ENCODE peak calls at places on chromosomes 5 and 9, in six cellular contexts. Q is ascending aorta; S is frontal cortex; F is DMS 273 treated with DMSO at 0.1 percent for 48 hours; T is stimulated activated naive CD8-positive, alpha-beta T cell treated with anti-CD3 and anti-CD28 coated beads, Interleukin-15, Interleukin-2, amounts not matched to agents 100 U/mL and 50 U/mL, for 24 hours; I is T follicular helper cell. A is an unnamed sample.

GRCh38 chr5:143401253-143401845 is 2.1 kb downstream of the NR3C1 start:
- DNase-seq in Q (no peak), S (no peak), F (no peak), T (no peak), I (no peak), A (no peak)

GRCh38 chr5:176620333-176620981 is 9.9 kb downstream of the SNCB start:
- DNase-seq in Q (no peak), S (no peak), F (no peak), T (no peak), I (no peak), A (no peak)

GRCh38 chr9:76595645-76596044 is 136.7 kb downstream of the GCNT1 start:
- DNase-seq in Q (no peak), S (no peak), F (no peak), T (no peak), I (no peak), A (no peak)

GRCh38 chr9:137984005-137984404 is 106.4 kb downstream of the CACNA1B start:
- DNase-seq in Q (peak), S (no peak), F (no peak), T (no peak), I (no peak), A (no peak)

GRCh38 chr5:134079748-134080581 is 34.5 kb upstream of the TCF7 start:
- DNase-seq in Q (no peak), S (no peak), F (no peak), T (peak), I (peak), A (no peak)

GRCh38 chr5:176559683-176560082 is 10.5 kb downstream of the CDHR2 start:
- DNase-seq in Q (no peak), S (no peak), F (no peak), T (no peak), I (no peak), A (no peak)

GRCh38 chr5:112772095-112772494 is 34.4 kb downstream of the APC start:
- DNase-seq in Q (no peak), S (no peak), F (no peak), T (no peak), I (no peak), A (no peak)

GRCh38 chr9:93186151-93186715 is 2.3 kb downstream of the WNK2 start:
- DNase-seq in Q (no peak), S (no peak), F (no peak), T (no peak), I (no peak), A (no peak)

GRCh38 chr9:137026828-137027227 is 1.2 kb downstream of the ABCA2 start:
- DNase-seq in Q (no peak), S (no peak), F (no peak), T (no peak), I (no peak), A (no peak)

GRCh38 chr5:126354012-126354856 is 69.0 kb upstream of the GRAMD2B start:
- DNase-seq in Q (no peak), S (peak), F (no peak), T (no peak), I (no peak), A (no peak)

GRCh38 chr5:125377151-125377550 is 630.7 kb upstream of the ZNF608 start:
- DNase-seq in Q (no peak), S (no peak), F (no peak), T (no peak), I (no peak), A (no peak)

GRCh38 chr9:130193531-130194405 is 21.6 kb downstream of the NCS1 start:
- DNase-seq in Q (no peak), S (no peak), F (no peak), T (no peak), I (no peak), A (no peak)

GRCh38 chr9:122133263-122133983 is 26.2 kb downstream of the NDUFA8 start:
- DNase-seq in Q (no peak), S (no peak), F (no peak), T (no peak), I (no peak), A (no peak)

GRCh38 chr9:4717815-4718214 is 23.2 kb downstream of the AK3 start:
- DNase-seq in Q (no peak), S (no peak), F (no peak), T (no peak), I (no peak), A (no peak)

GRCh38 chr9:94949330-94949729 is 222.8 kb downstream of the AOPEP start:
- DNase-seq in Q (no peak), S (no peak), F (no peak), T (no peak), I (no peak), A (no peak)

GRCh38 chr5:177045628-177046027 is 23.1 kb downstream of the ZNF346 start:
- DNase-seq in Q (no peak), S (no peak), F (no peak), T (no peak), I (no peak), A (no peak)

GRCh38 chr5:76341935-76342334 is 61.1 kb upstream of the IQGAP2 start:
- DNase-seq in Q (no peak), S (no peak), F (no peak), T (no peak), I (no peak), A (no peak)

GRCh38 chr9:125987420-125987819 is 240.2 kb downstream of the PBX3 start:
- DNase-seq in Q (peak), S (no peak), F (no peak), T (no peak), I (no peak), A (no peak)

GRCh38 chr9:125748511-125749099 is 1.4 kb downstream of the PBX3 start:
- DNase-seq in Q (no peak), S (no peak), F (no peak), T (peak), I (no peak), A (no peak)